ENCODE peak calls at places on chromosomes 16 and 17, in six cellular contexts. One of them, this sample, is unnamed.

GRCh38 chr17:82973456-82974135 is 105.8 kb upstream of the METRNL start:
- DNase-seq in breast epithelium: no peak
- DNase-seq in heart left ventricle: no peak
- DNase-seq in tibial nerve: no peak
- DNase-seq in body of pancreas: no peak
- DNase-seq in BJ: no peak
- DNase-seq in this sample: no peak

GRCh38 chr17:3007651-3008121 is 55.7 kb downstream of the OR1D5 start:
- DNase-seq in breast epithelium: no peak
- DNase-seq in heart left ventricle: no peak
- DNase-seq in tibial nerve: no peak
- DNase-seq in body of pancreas: no peak
- DNase-seq in BJ: no peak
- DNase-seq in this sample: no peak

GRCh38 chr17:81039854-81040758 is 5.2 kb downstream of the BAIAP2 start:
- DNase-seq in breast epithelium: no peak
- DNase-seq in heart left ventricle: no peak
- DNase-seq in tibial nerve: no peak
- DNase-seq in body of pancreas: no peak
- DNase-seq in BJ: peak; percentile 49
- DNase-seq in this sample: no peak

GRCh38 chr16:8831450-8832382 is 34.1 kb downstream of the PMM2 start:
- DNase-seq in breast epithelium: no peak
- DNase-seq in heart left ventricle: no peak
- DNase-seq in tibial nerve: no peak
- DNase-seq in body of pancreas: no peak
- DNase-seq in BJ: no peak
- DNase-seq in this sample: no peak

GRCh38 chr16:66097746-66098145 is 268.7 kb upstream of the CDH5 start:
- DNase-seq in breast epithelium: no peak
- DNase-seq in heart left ventricle: no peak
- DNase-seq in tibial nerve: no peak
- DNase-seq in body of pancreas: no peak
- DNase-seq in BJ: no peak
- DNase-seq in this sample: no peak

GRCh38 chr16:19338335-19338734 is 52.8 kb downstream of the CLEC19A start:
- DNase-seq in breast epithelium: no peak
- DNase-seq in heart left ventricle: no peak
- DNase-seq in tibial nerve: no peak
- DNase-seq in body of pancreas: no peak
- DNase-seq in BJ: no peak
- DNase-seq in this sample: no peak

GRCh38 chr17:4678448-4679026 is 25.4 kb downstream of the PELP1 start:
- DNase-seq in breast epithelium: no peak
- DNase-seq in heart left ventricle: no peak
- DNase-seq in tibial nerve: no peak
- DNase-seq in body of pancreas: peak; percentile 8
- DNase-seq in BJ: peak; percentile 70
- DNase-seq in this sample: no peak

GRCh38 chr17:29958947-29959657 is 17.7 kb downstream of the EFCAB5 start:
- DNase-seq in breast epithelium: no peak
- DNase-seq in heart left ventricle: no peak
- DNase-seq in tibial nerve: no peak
- DNase-seq in body of pancreas: no peak
- DNase-seq in BJ: no peak
- DNase-seq in this sample: no peak

GRCh38 chr17:47225911-47226688 is 17.0 kb downstream of the MYL4 start:
- DNase-seq in breast epithelium: no peak
- DNase-seq in heart left ventricle: no peak
- DNase-seq in tibial nerve: no peak
- DNase-seq in body of pancreas: no peak
- DNase-seq in BJ: no peak
- DNase-seq in this sample: no peak

GRCh38 chr17:32258383-32259121 is 7.1 kb upstream of the RHBDL3 start:
- DNase-seq in breast epithelium: no peak
- DNase-seq in heart left ventricle: no peak
- DNase-seq in tibial nerve: no peak
- DNase-seq in body of pancreas: no peak
- DNase-seq in BJ: no peak
- DNase-seq in this sample: no peak

GRCh38 chr17:57106107-57106835 is 21.2 kb downstream of the AKAP1 start:
- DNase-seq in breast epithelium: no peak
- DNase-seq in heart left ventricle: no peak
- DNase-seq in tibial nerve: no peak
- DNase-seq in body of pancreas: peak; percentile 36
- DNase-seq in BJ: no peak
- DNase-seq in this sample: no peak
- TF ChIP-seq CTCF in breast epithelium: no peak
- TF ChIP-seq CTCF in heart left ventricle: peak; percentile 15
- TF ChIP-seq CTCF in tibial nerve: no peak
- TF ChIP-seq CTCF in body of pancreas: peak; percentile 48
- TF ChIP-seq CTCF in BJ: peak; percentile 15
- TF ChIP-seq CTCF in this sample: peak; percentile 19

GRCh38 chr17:8227238-8227581 is 16.8 kb upstream of the AURKB start:
- DNase-seq in breast epithelium: no peak
- DNase-seq in heart left ventricle: no peak
- DNase-seq in tibial nerve: no peak
- DNase-seq in body of pancreas: no peak
- DNase-seq in BJ: no peak
- DNase-seq in this sample: no peak

GRCh38 chr17:8223356-8224063 is 13.1 kb upstream of the AURKB start:
- DNase-seq in breast epithelium: peak; percentile 53
- DNase-seq in heart left ventricle: peak; percentile 77
- DNase-seq in tibial nerve: peak; percentile 40
- DNase-seq in body of pancreas: peak; percentile 70
- DNase-seq in BJ: no peak
- DNase-seq in this sample: no peak

GRCh38 chr17:8225813-8226535 is 15.6 kb upstream of the AURKB start:
- DNase-seq in breast epithelium: no peak
- DNase-seq in heart left ventricle: peak; percentile 50
- DNase-seq in tibial nerve: peak; percentile 54
- DNase-seq in body of pancreas: peak; percentile 62
- DNase-seq in BJ: no peak
- DNase-seq in this sample: no peak

GRCh38 chr17:8224891-8225812 is 14.8 kb upstream of the AURKB start:
- DNase-seq in breast epithelium: no peak
- DNase-seq in heart left ventricle: no peak
- DNase-seq in tibial nerve: no peak
- DNase-seq in body of pancreas: no peak
- DNase-seq in BJ: no peak
- DNase-seq in this sample: no peak

DNA sequence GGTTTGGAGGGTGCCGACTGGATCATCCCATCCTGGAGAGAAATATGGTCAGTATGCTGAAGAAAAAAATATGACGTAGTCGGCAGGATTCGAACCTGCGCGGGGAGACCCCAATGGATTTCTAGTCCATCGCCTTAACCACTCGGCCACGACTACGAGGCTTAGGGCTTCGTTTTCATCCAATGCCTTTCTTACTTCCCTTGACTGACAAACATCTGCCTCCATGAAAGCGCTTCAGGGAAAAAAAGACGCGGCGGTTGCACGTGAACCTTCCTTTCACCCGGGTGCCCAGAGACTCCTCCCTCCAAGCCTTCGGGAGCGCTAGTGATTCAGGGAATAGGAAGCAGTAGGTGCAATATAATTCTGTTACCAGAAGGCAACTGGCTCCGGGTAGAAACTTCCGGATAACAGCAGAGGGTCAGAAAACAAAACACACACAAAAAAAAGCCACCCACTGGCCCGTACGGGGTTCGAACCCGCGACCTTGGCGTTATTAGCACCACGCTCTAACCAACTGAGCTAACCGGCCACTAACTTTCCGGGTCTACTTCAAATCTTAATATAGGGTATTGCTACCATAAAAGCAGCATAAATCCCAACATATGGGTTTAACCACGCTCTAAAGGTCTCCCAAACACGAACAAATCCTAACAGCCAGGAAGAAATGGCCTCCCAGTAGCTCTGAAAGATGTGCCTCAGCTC is 16.3 kb upstream of the AURKB start:
- DNase-seq in breast epithelium: peak; percentile 48
- DNase-seq in heart left ventricle: peak; percentile 76
- DNase-seq in tibial nerve: peak; percentile 76
- DNase-seq in body of pancreas: peak; percentile 82
- DNase-seq in BJ: peak; percentile 76
- DNase-seq in this sample: no peak
- TF ChIP-seq CTCF in breast epithelium: no peak
- TF ChIP-seq CTCF in heart left ventricle: no peak
- TF ChIP-seq CTCF in tibial nerve: no peak
- TF ChIP-seq CTCF in body of pancreas: no peak
- TF ChIP-seq CTCF in BJ: no peak
- TF ChIP-seq CTCF in this sample: no peak

GRCh38 chr17:52297230-52298010 is 138.9 kb upstream of the CA10 start:
- DNase-seq in breast epithelium: no peak
- DNase-seq in heart left ventricle: no peak
- DNase-seq in tibial nerve: no peak
- DNase-seq in body of pancreas: no peak
- DNase-seq in BJ: no peak
- DNase-seq in this sample: no peak
- TF ChIP-seq CTCF in breast epithelium: no peak
- TF ChIP-seq CTCF in heart left ventricle: no peak
- TF ChIP-seq CTCF in tibial nerve: no peak
- TF ChIP-seq CTCF in body of pancreas: peak; percentile 43
- TF ChIP-seq CTCF in BJ: no peak
- TF ChIP-seq CTCF in this sample: no peak

GRCh38 chr17:64147110-64148016 is 17.4 kb upstream of the ERN1 start:
- DNase-seq in breast epithelium: no peak
- DNase-seq in heart left ventricle: no peak
- DNase-seq in tibial nerve: no peak
- DNase-seq in body of pancreas: peak; percentile 50
- DNase-seq in BJ: no peak
- DNase-seq in this sample: no peak
- TF ChIP-seq CTCF in breast epithelium: no peak
- TF ChIP-seq CTCF in heart left ventricle: no peak
- TF ChIP-seq CTCF in tibial nerve: no peak
- TF ChIP-seq CTCF in body of pancreas: no peak
- TF ChIP-seq CTCF in BJ: no peak
- TF ChIP-seq CTCF in this sample: no peak

GRCh38 chr17:45740553-45741330 is 43.4 kb upstream of the CRHR1 start:
- DNase-seq in breast epithelium: no peak
- DNase-seq in heart left ventricle: peak; percentile 62
- DNase-seq in tibial nerve: no peak
- DNase-seq in body of pancreas: peak; percentile 19
- DNase-seq in BJ: no peak
- DNase-seq in this sample: no peak
- TF ChIP-seq CTCF in breast epithelium: no peak
- TF ChIP-seq CTCF in heart left ventricle: no peak
- TF ChIP-seq CTCF in tibial nerve: no peak
- TF ChIP-seq CTCF in body of pancreas: no peak
- TF ChIP-seq CTCF in BJ: no peak
- TF ChIP-seq CTCF in this sample: no peak

DNA sequence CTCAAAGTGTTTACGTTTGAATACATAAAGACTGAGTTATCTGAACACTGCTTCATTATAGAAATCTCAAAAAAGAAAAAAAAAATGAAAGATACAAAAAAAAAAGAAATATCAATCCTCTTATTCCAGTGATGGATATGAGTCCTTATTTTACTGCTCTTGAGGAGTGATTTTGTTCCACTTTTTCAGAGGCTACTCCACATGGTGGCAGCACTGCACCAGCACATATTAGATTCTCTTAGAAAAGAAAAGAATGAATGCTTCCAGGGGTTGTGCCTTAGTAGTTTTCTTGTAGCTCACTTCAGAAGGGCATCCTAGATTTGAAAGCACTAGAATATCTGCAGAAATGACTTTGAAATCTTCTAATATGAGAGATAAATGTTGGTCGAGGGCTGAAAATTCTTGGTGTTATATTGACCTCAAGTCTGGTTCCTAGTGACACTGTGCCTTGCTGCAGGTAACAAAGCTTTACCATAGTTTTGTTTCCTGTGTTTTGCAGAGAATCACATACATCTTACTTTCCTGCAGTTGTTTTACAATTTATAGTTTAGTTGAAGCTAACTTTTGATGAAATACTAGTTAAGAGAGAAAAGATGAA is 25.9 kb downstream of the AP2B1 start:
- DNase-seq in breast epithelium: no peak
- DNase-seq in heart left ventricle: peak; percentile 38
- DNase-seq in tibial nerve: no peak
- DNase-seq in body of pancreas: peak; percentile 64
- DNase-seq in BJ: no peak
- DNase-seq in this sample: no peak
- TF ChIP-seq CTCF in breast epithelium: peak; percentile 41
- TF ChIP-seq CTCF in heart left ventricle: peak; percentile 60
- TF ChIP-seq CTCF in tibial nerve: peak; percentile 49
- TF ChIP-seq CTCF in body of pancreas: peak; percentile 63
- TF ChIP-seq CTCF in BJ: peak; percentile 74
- TF ChIP-seq CTCF in this sample: peak; percentile 48

GRCh38 chr17:73304971-73305786 is 6.6 kb downstream of the CDC42EP4 start:
- DNase-seq in breast epithelium: no peak
- DNase-seq in heart left ventricle: peak; percentile 80
- DNase-seq in tibial nerve: no peak
- DNase-seq in body of pancreas: peak; percentile 62
- DNase-seq in BJ: peak; percentile 60
- DNase-seq in this sample: no peak
- TF ChIP-seq CTCF in breast epithelium: peak; percentile 24
- TF ChIP-seq CTCF in heart left ventricle: no peak
- TF ChIP-seq CTCF in tibial nerve: peak; percentile 16
- TF ChIP-seq CTCF in body of pancreas: peak; percentile 27
- TF ChIP-seq CTCF in BJ: peak; percentile 57
- TF ChIP-seq CTCF in this sample: peak; percentile 22

This sample was measured in esophagus squamous epithelium.